ENCODE peak calls at places on chromosome 19, in seven cellular contexts. Z, Q, G, E, D, B and O are unnamed samples.

GRCh38 chr19:35123573-35123972 is 8.0 kb downstream of the FXYD3 start:
- DNase-seq in E (no peak), Q (no peak), G (peak; percentile 74), B (peak; percentile 85), Z (no peak), D (no peak), O (no peak)

GRCh38 chr19:57099199-57099661 is 20.6 kb upstream of the USP29 start:
- DNase-seq in B (peak; percentile 86), Q (peak; percentile 2), Z (peak; percentile 87), G (peak; percentile 32), E (peak; percentile 23), D (no peak), O (no peak)

GRCh38 chr19:3798137-3798536 is 12.0 kb upstream of the MATK start:
- DNase-seq in G (no peak), E (no peak), Z (no peak), Q (no peak), B (no peak), D (no peak), O (no peak)

GRCh38 chr19:56983804-56984203 is 136.0 kb upstream of the USP29 start:
- DNase-seq in B (no peak), G (no peak), Q (no peak), E (no peak), D (no peak), Z (no peak), O (no peak)

GRCh38 chr19:52942371-52943133 is 19.3 kb upstream of the ZNF888 start:
- DNase-seq in G (peak; percentile 86), E (no peak), Q (peak; percentile 90), B (peak; percentile 89), D (peak; percentile 94), Z (peak; percentile 99), O (no peak)

GRCh38 chr19:36051236-36051635 is 2.8 kb downstream of the THAP8 start:
- DNase-seq in Q (peak; percentile 50), Z (peak; percentile 89), G (peak; percentile 43), B (no peak), E (no peak), D (no peak), O (no peak)

GRCh38 chr19:6717036-6717435 is 3.4 kb downstream of the C3 start:
- DNase-seq in G (no peak), D (no peak), Z (peak; percentile 52), Q (no peak), E (no peak), B (no peak), O (no peak)

GRCh38 chr19:16896098-16896912 is 7.5 kb downstream of the F2RL3 start:
- DNase-seq in D (no peak), G (no peak), E (no peak), Q (peak; percentile 57), Z (peak; percentile 85), B (no peak), O (no peak)

GRCh38 chr19:40603071-40603718 is 2.0 kb downstream of the LTBP4 start:
- DNase-seq in Z (no peak), Q (peak; percentile 79), B (peak; percentile 60), G (peak; percentile 61), E (no peak), D (peak; percentile 62), O (no peak)

GRCh38 chr19:4064551-4065260 is 2.0 kb downstream of the ZBTB7A start:
- DNase-seq in B (peak; percentile 65), Q (peak; percentile 44), D (no peak), E (no peak), Z (peak; percentile 73), G (no peak), O (no peak)

GRCh38 chr19:52922841-52923781 is at the start of gene ZNF888:
- DNase-seq in G (peak; percentile 91), Z (peak; percentile 99), E (no peak), B (peak; percentile 94), Q (peak; percentile 91), D (peak; percentile 91), O (peak; percentile 32)

GRCh38 chr19:47020992-47021496 is 1.4 kb downstream of the NPAS1 start:
- DNase-seq in B (peak; percentile 65), D (no peak), Z (peak; percentile 83), Q (no peak), E (no peak), G (no peak), O (no peak)
- H3K4me3 ChIP-seq in B (peak overlapping the region; percentile 74), D (peak overlapping the region; percentile 41), Z (no peak overlapping the region), Q (peak overlapping the region; percentile 39), E (peak overlapping the region; percentile 46), G (peak overlapping the region; percentile 28), O (peak overlapping the region; percentile 55)

GRCh38 chr19:42064432-42064831 is 5.6 kb downstream of the GRIK5 start:
- DNase-seq in Q (no peak), D (no peak), B (no peak), E (no peak), Z (no peak), G (no peak), O (no peak)
- H3K4me3 ChIP-seq in Q (no peak overlapping the region), D (no peak overlapping the region), B (no peak overlapping the region), E (no peak overlapping the region), Z (no peak overlapping the region), G (no peak overlapping the region), O (no peak overlapping the region)

GRCh38 chr19:51317381-51317780 is 5.9 kb downstream of the IGLON5 start:
- DNase-seq in G (no peak), Z (no peak), D (no peak), E (no peak), B (no peak), Q (no peak), O (no peak)
- H3K4me3 ChIP-seq in G (no peak overlapping the region), Z (no peak overlapping the region), D (no peak overlapping the region), E (no peak overlapping the region), B (no peak overlapping the region), Q (no peak overlapping the region), O (no peak overlapping the region)

DNA sequence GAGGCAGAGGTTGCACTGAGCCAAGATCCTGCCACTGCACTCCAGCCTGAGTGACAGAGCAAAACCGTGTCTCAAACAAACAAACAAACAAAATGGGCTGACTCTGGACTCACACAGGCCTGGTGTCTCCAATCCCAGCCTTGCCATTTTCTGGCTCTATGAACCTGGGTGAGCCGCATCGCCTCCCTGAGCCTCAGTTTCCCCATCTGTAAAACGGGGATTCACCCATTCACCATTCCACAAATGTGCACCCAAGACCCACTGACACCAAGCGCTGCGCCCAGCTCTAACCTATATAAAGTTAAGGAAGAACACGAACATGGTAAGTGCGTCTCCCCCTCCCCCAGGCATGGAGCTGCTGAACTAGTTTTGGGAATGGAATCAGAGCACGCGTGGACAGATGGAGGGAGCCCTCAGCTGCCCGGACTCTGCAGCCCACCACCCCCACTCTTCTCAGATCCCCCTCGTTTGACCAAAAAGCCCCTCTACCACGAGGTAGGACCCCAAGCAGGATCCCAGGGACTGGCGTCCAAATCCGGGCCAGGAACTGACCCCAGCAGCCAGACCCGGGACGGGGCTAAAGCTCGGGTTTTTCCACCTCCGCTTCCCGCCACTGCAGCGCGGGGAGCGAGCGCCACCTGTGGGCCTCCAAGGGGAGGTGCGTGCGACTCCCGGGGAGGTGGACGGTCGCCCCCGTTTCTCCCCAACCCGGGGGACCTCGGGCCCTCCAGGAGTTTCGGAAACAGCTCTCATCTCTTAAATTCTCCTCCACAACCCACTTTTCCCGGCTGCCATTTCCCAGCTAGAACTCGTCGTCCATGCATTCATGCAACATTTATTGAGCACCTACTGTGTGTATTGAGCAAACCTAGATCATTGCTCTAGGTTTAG is 33.0 kb upstream of the ADGRE5 start:
- DNase-seq in Q (peak; percentile 70), Z (peak; percentile 90), E (no peak), B (peak; percentile 71), D (peak; percentile 62), G (peak; percentile 41), O (no peak)
- H3K4me3 ChIP-seq in Q (no peak overlapping the region), Z (no peak overlapping the region), E (peak overlapping the region; percentile 34), B (peak overlapping the region; percentile 60), D (peak overlapping the region; percentile 29), G (peak overlapping the region; percentile 25), O (peak overlapping the region; percentile 22)

GRCh38 chr19:15471639-15472101 is 7.3 kb upstream of the RASAL3 start:
- DNase-seq in Z (peak; percentile 82), B (no peak), E (no peak), D (no peak), Q (no peak), G (no peak), O (no peak)
- H3K4me3 ChIP-seq in Z (no peak overlapping the region), B (no peak overlapping the region), E (no peak overlapping the region), D (no peak overlapping the region), Q (no peak overlapping the region), G (no peak overlapping the region), O (no peak overlapping the region)

GRCh38 chr19:45576682-45577081 is 7.9 kb downstream of the OPA3 start:
- DNase-seq in Z (no peak), D (no peak), G (no peak), B (no peak), E (no peak), Q (no peak), O (no peak)
- H3K4me3 ChIP-seq in Z (no peak overlapping the region), D (no peak overlapping the region), G (no peak overlapping the region), B (peak overlapping the region; percentile 13), E (no peak overlapping the region), Q (no peak overlapping the region), O (no peak overlapping the region)

DNA sequence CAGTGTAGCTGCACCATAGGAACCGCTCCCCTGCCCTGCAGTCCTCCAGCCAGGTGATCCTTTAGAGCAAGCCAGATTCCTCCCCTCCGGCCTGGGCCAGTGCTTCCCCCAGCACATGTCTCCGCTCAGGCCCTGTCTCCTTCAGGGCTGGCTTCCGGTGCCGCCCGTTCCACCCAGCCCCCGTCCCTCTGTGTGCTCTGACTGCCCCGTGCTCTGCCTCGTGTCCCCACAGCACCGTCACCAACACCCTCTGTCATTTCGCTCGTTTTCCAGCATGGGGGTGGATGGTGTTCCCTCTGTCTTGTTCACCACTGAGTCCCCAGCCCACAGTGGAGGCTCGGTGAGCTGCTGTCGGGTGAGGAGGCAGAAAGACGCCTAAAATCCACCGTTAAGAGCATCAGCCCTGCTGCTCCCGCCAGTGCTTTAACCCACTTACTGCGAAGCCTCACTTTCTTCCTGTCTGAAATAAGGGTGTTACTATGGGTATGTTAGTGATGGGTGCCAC is 54.5 kb downstream of the TSSK6 start:
- DNase-seq in G (no peak), Z (peak; percentile 71), D (no peak), Q (peak; percentile 57), E (no peak), B (peak; percentile 74), O (no peak)
- H3K4me3 ChIP-seq in G (no peak overlapping the region), Z (no peak overlapping the region), D (no peak overlapping the region), Q (no peak overlapping the region), E (no peak overlapping the region), B (peak overlapping the region; percentile 3), O (no peak overlapping the region)